ENCODE peak calls at places on chromosomes 5 and 9, in four cellular contexts. B is HepG2, L is K562, V is H1. Z is an unnamed sample.

GRCh38 chr9:72454871-72455471 is 66.4 kb upstream of the TMC1 start:
- DNase-seq in V (peak; percentile 27), B (peak; percentile 65), L (no peak), Z (no peak)

GRCh38 chr5:1158647-1159340 is 42.6 kb upstream of the SLC6A19 start:
- DNase-seq in B (no peak), V (no peak), L (no peak), Z (no peak)

GRCh38 chr5:168898261-168898911 is 319.2 kb upstream of the PANK3 start:
- DNase-seq in L (no peak), V (no peak), B (no peak), Z (no peak)

GRCh38 chr5:24535646-24536045 is 109.1 kb downstream of the CDH10 start:
- DNase-seq in L (no peak), V (no peak), B (no peak), Z (no peak)

GRCh38 chr5:129074903-129075302 is 19.6 kb upstream of the ISOC1 start:
- DNase-seq in B (no peak), L (no peak), V (no peak), Z (no peak)

GRCh38 chr5:98085593-98085992 is 687.9 kb upstream of the RGMB start:
- DNase-seq in L (no peak), B (no peak), V (no peak), Z (no peak)

GRCh38 chr9:95980262-95981125 is 105.0 kb downstream of the ERCC6L2 start:
- DNase-seq in B (no peak), L (no peak), V (no peak), Z (no peak)

GRCh38 chr9:128731093-128731492 is 7.2 kb upstream of the ZDHHC12 start:
- DNase-seq in V (no peak), L (no peak), B (no peak), Z (no peak)

GRCh38 chr9:27711241-27711640 is 138.0 kb upstream of the C9orf72 start:
- DNase-seq in L (no peak), V (no peak), B (no peak), Z (no peak)

GRCh38 chr5:88683506-88684135 is 199.4 kb downstream of the MEF2C start:
- DNase-seq in L (peak; percentile 23), V (no peak), B (peak; percentile 5), Z (no peak)

GRCh38 chr9:26650325-26650724 is 242.3 kb downstream of the CAAP1 start:
- DNase-seq in V (no peak), B (no peak), L (no peak), Z (no peak)

GRCh38 chr9:35690447-35691324 is 961 bp upstream of the TPM2 start:
- DNase-seq in L (peak; percentile 78), B (no peak), V (no peak), Z (peak; percentile 22)

GRCh38 chr9:110592075-110592830 is 12.7 kb upstream of the SVEP1 start:
- DNase-seq in V (no peak), L (no peak), B (no peak), Z (no peak)

GRCh38 chr5:143521891-143522290 is 118.4 kb upstream of the NR3C1 start:
- DNase-seq in L (no peak), B (no peak), V (no peak), Z (no peak)

GRCh38 chr5:81721049-81721448 is 29.8 kb downstream of the SSBP2 start:
- DNase-seq in V (no peak), B (no peak), L (no peak), Z (no peak)

GRCh38 chr9:70563437-70564204 is 149.2 kb upstream of the KLF9 start:
- DNase-seq in V (no peak), L (no peak), B (no peak), Z (peak; percentile 27)

GRCh38 chr9:117470455-117470854 is 55.6 kb upstream of the ASTN2 start:
- DNase-seq in V (no peak), B (no peak), L (no peak), Z (no peak)

GRCh38 chr5:109324941-109325340 is 84.8 kb downstream of the PJA2 start:
- DNase-seq in L (no peak), B (no peak), V (no peak), Z (no peak)

GRCh38 chr9:6272229-6272597 is 56.0 kb upstream of the TPD52L3 start:
- DNase-seq in B (peak; percentile 76), L (no peak), V (no peak), Z (no peak)

GRCh38 chr5:37111426-37112382 is 137.5 kb downstream of the CPLANE1 start:
- DNase-seq in L (no peak), V (no peak), B (no peak), Z (peak; percentile 54)

GRCh38 chr9:116287721-116288120 is 134.1 kb downstream of the PAPPA start:
- DNase-seq in B (no peak), L (no peak), V (no peak), Z (no peak)

DNA sequence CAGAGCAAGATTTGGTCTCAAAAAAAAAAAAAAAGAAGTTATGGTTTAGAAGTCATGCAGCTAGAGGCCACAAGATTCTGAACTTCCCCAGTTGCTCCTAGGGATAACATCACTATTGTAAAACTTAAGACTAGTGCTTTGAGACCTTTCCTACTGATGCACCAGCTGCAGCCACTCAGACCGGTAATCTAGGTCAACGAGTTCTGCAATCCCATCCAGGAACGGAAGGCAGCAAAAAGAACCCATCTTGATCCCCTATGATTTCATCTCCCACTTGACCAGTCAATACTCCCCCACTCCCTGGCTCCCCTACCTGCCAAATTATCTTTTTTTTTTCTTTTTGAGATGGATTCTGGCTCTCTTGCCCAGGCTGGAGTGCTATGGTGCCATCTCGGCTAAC is 46.9 kb upstream of the TTC39B start:
- DNase-seq in V (no peak), L (no peak), B (no peak), Z (no peak)
- H3K4me3 ChIP-seq in V (no peak overlapping the region), L (no peak overlapping the region), B (no peak overlapping the region), Z (no peak overlapping the region)

GRCh38 chr9:19442240-19442639 is 33.4 kb downstream of the ACER2 start:
- DNase-seq in V (no peak), L (no peak), B (no peak), Z (no peak)

GRCh38 chr9:19451240-19452087 is 42.7 kb downstream of the ACER2 start:
- DNase-seq in B (no peak), V (no peak), L (no peak), Z (no peak)

GRCh38 chr9:19445452-19445851 is 36.6 kb downstream of the ACER2 start:
- DNase-seq in V (no peak), L (no peak), B (no peak), Z (no peak)

GRCh38 chr9:19441730-19442129 is 32.9 kb downstream of the ACER2 start:
- DNase-seq in V (no peak), L (no peak), B (no peak), Z (no peak)

DNA sequence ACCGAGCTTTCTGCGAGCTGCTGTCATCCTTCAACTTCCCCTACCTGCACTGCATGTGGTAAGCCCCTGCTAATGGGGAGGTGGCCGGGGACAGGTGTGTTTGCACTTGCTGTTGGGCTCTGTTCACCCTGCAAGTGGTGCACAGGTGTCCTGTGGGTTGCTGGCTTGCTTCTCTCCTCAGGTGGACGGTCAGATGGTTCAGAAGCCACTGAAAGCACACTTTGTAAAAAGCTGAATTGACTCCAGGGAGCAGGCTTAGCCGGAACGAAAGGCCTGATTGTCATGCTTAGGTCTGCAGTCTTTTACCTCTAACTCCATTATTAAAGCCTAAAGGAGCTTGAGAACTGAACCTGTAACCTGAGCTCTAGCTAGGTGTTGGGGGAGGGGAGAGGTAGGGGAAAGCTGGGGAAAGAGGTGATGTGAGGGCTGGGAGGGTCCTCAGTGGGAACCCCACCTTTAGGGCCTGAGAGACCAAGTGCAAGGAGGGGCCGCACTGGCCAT is 37.6 kb downstream of the ACER2 start:
- DNase-seq in B (no peak), V (peak; percentile 56), L (no peak), Z (no peak)
- H3K27ac ChIP-seq in B (no peak overlapping the region), V (peak overlapping the region; percentile 77), L (no peak overlapping the region), Z (no peak overlapping the region)

GRCh38 chr9:16221350-16221749 is 649.1 kb downstream of the BNC2 start:
- DNase-seq in L (no peak), B (no peak), V (no peak), Z (no peak)

GRCh38 chr9:16221822-16222547 is 648.5 kb downstream of the BNC2 start:
- DNase-seq in L (no peak), V (no peak), B (no peak), Z (no peak)

GRCh38 chr9:16217933-16218830 is 652.3 kb downstream of the BNC2 start:
- DNase-seq in L (no peak), B (no peak), V (no peak), Z (no peak)

GRCh38 chr9:16223074-16223871 is 647.2 kb downstream of the BNC2 start:
- DNase-seq in B (no peak), V (no peak), L (no peak), Z (no peak)
- TF ChIP-seq GABPA in B (no peak), V (no peak), L (no peak), Z (no peak)

GRCh38 chr5:56987171-56987570 is 35.2 kb upstream of the MIER3 start:
- DNase-seq in L (no peak), B (no peak), V (no peak), Z (no peak)

GRCh38 chr5:56984445-56984844 is 32.5 kb upstream of the MIER3 start:
- DNase-seq in L (no peak), V (no peak), B (no peak), Z (no peak)

GRCh38 chr5:56985941-56986630 is 34.2 kb upstream of the MIER3 start:
- DNase-seq in B (no peak), V (no peak), L (no peak), Z (no peak)

GRCh38 chr5:56983593-56984361 is 31.9 kb upstream of the MIER3 start:
- DNase-seq in B (peak; percentile 54), L (peak; percentile 52), V (no peak), Z (no peak)

GRCh38 chr5:56986631-56986957 is 34.7 kb upstream of the MIER3 start:
- DNase-seq in L (no peak), V (no peak), B (no peak), Z (no peak)
- H3K4me3 ChIP-seq in L (no peak overlapping the region), V (no peak overlapping the region), B (no peak overlapping the region), Z (no peak overlapping the region)

DNA sequence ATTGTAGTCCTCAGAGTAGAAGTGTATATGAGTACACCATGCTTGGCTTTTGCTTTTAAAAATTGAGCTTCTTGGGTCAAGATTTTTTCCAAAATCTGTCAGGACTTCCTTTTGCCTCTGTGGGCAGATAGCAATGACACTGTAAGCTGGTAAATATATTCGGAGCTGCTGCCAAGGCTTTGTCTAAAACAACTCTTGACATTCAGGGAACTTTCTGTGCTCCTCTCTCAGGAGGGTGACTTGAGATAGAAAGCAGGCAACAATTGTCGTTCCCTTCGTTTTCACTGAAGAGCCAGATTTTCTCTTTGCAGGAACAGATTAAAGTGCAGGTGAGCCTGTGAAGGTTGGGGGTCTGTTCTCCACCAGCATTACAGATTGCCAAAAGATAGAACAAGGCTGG is 230.5 kb downstream of the MAST4 start:
- DNase-seq in V (no peak), B (no peak), L (no peak), Z (no peak)
- H3K27ac ChIP-seq in V (no peak overlapping the region), B (no peak overlapping the region), L (no peak overlapping the region), Z (no peak overlapping the region)

DNA sequence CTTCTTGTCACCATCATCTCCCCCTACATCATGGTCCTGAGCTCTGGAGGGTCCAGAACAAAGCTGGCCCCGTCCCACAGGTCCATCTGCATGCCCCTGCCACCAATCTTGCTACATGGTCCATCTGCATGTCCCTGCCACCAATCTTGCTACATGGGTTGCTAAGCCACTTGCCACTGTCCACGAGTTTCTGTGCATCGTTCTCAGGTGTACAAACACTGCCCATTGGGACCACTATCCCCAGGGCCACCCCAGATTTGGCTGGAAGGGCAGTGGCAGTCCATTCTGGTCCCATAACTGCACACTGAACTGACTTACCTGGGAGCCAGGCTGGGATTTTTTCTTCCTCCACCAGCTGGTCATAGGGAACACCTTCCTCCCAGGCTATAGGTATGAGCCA is 8.0 kb upstream of the LAMC3 start:
- DNase-seq in V (no peak), L (no peak), B (no peak), Z (no peak)
- TF ChIP-seq GABPA in V (no peak), L (no peak), B (no peak), Z (no peak)

GRCh38 chr5:131000289-131000688 is 164.8 kb downstream of the HINT1 start:
- DNase-seq in V (no peak), B (no peak), L (no peak), Z (no peak)
- H3K4me3 ChIP-seq in V (no peak overlapping the region), B (no peak overlapping the region), L (no peak overlapping the region), Z (no peak overlapping the region)

Z was measured in HL-60.